ENCODE peak calls at places on chromosomes 6 and 20, in ten cellular contexts. H is central memory CD8-positive, alpha-beta T cell; C is natural killer cell; B is left cardiac atrium; O is right lobe of liver; V is heart right ventricle; Z is stimulated activated naive CD8-positive, alpha-beta T cell treated with anti-CD3 and anti-CD28 coated beads, Interleukin-15, amount 100 ng/mL, for 72 hours; K is lower lobe of right lung; R is activated naive CD8-positive, alpha-beta T cell treated with anti-CD3 and anti-CD28 coated beads, Interleukin-2, amount 50 U/mL, for 24 hours; E is Right ventricle myocardium inferior. S is an unnamed sample.
A peak's percentile ranks its signal among the peaks of the same experiment; 100 is the strongest.

GRCh38 chr6:28725890-28726348 is 197.9 kb downstream of the TRIM27 start:
- ATAC-seq in H (no peak), C (no peak), B (no peak), O (no peak), V (no peak), Z (no peak), K (no peak), R (peak; percentile 74), E (no peak), S (no peak)

GRCh38 chr20:11267131-11267761 is 593.4 kb upstream of the JAG1 start:
- ATAC-seq in H (no peak), C (no peak), B (peak; percentile 99), O (no peak), V (peak; percentile 93), Z (no peak), K (peak; percentile 60), R (peak; percentile 70), E (peak; percentile 83), S (peak; percentile 61)

GRCh38 chr6:69763763-69764162 is 33.0 kb downstream of the LMBRD1 start:
- ATAC-seq in H (no peak), C (no peak), B (no peak), O (no peak), V (no peak), Z (no peak), K (no peak), R (no peak), E (no peak), S (no peak)

GRCh38 chr6:31401403-31401802 is 2.0 kb upstream of the MICA start:
- ATAC-seq in H (no peak), C (no peak), B (peak; percentile 42), O (no peak), V (peak; percentile 14), Z (no peak), K (peak; percentile 30), R (no peak), E (peak; percentile 9), S (no peak)

GRCh38 chr6:137631323-137631722 is 137.1 kb upstream of the OLIG3 start:
- ATAC-seq in H (no peak), C (no peak), B (no peak), O (no peak), V (no peak), Z (no peak), K (no peak), R (no peak), E (no peak), S (peak; percentile 60)

GRCh38 chr20:50717974-50718761 is 13.2 kb upstream of the PARD6B start:
- ATAC-seq in H (no peak), C (no peak), B (peak; percentile 28), O (no peak), V (no peak), Z (no peak), K (no peak), R (no peak), E (no peak), S (no peak)

GRCh38 chr20:47353697-47354387 is 2.7 kb downstream of the ZMYND8 start:
- ATAC-seq in H (no peak), C (no peak), B (no peak), O (no peak), V (no peak), Z (no peak), K (no peak), R (no peak), E (no peak), S (no peak)

GRCh38 chr6:35238843-35239289 is 20.7 kb upstream of the ZNF76 start:
- ATAC-seq in H (no peak), C (no peak), B (peak; percentile 56), O (no peak), V (peak; percentile 90), Z (no peak), K (peak; percentile 33), R (no peak), E (peak; percentile 91), S (no peak)

GRCh38 chr6:74733830-74734591 is 471.8 kb downstream of the COL12A1 start:
- ATAC-seq in H (no peak), C (no peak), B (no peak), O (no peak), V (no peak), Z (no peak), K (no peak), R (no peak), E (peak; percentile 44), S (no peak)

GRCh38 chr20:57256205-57256604 is 10.2 kb downstream of the BMP7 start:
- ATAC-seq in H (no peak), C (no peak), B (no peak), O (no peak), V (no peak), Z (no peak), K (no peak), R (no peak), E (no peak), S (no peak)

GRCh38 chr6:15351631-15352030 is 105.8 kb downstream of the JARID2 start:
- ATAC-seq in H (no peak), C (no peak), B (peak; percentile 98), O (no peak), V (peak; percentile 78), Z (no peak), K (peak; percentile 75), R (no peak), E (peak; percentile 93), S (no peak)

GRCh38 chr20:53818457-53819177 is 225.0 kb upstream of the ZNF217 start:
- ATAC-seq in H (no peak), C (no peak), B (no peak), O (no peak), V (no peak), Z (no peak), K (no peak), R (no peak), E (no peak), S (no peak)

GRCh38 chr6:150697515-150697914 is 97.8 kb downstream of the PLEKHG1 start:
- ATAC-seq in H (no peak), C (no peak), B (peak; percentile 72), O (peak; percentile 96), V (no peak), Z (no peak), K (peak; percentile 39), R (no peak), E (peak; percentile 87), S (no peak)

GRCh38 chr6:74091133-74091793 is 395.3 kb downstream of the CD109 start:
- ATAC-seq in H (no peak), C (no peak), B (peak; percentile 45), O (peak; percentile 93), V (peak; percentile 77), Z (no peak), K (peak; percentile 46), R (no peak), E (peak; percentile 46), S (no peak)

GRCh38 chr6:63598001-63598250 is 25.6 kb downstream of the LOC128125822 start:
- ATAC-seq in H (no peak), C (no peak), B (peak; percentile 39), O (peak; percentile 49), V (peak; percentile 20), Z (peak; percentile 21), K (peak; percentile 30), R (peak; percentile 18), E (peak; percentile 49), S (peak; percentile 3)